ENCODE peak calls at places on chromosomes 4 and X, in six cellular contexts. X is stomach, Y is transverse colon, T is sigmoid colon, O is suprapubic skin, B is prostate gland. H is an unnamed sample. For H3K9me3 and H3K4me1, the result is how much of the 10 kb centered on the place peaks cover.

GRCh38 chrX:22056235-22056634 is 24.1 kb downstream of the PHEX start:
- DNase-seq in O (no peak), T (no peak), Y (no peak), B (no peak), X (no peak), H (no peak)

GRCh38 chr4:125168531-125168930 is 146.2 kb upstream of the FAT4 start:
- DNase-seq in O (no peak), B (no peak), Y (no peak), T (no peak), X (no peak), H (no peak)

GRCh38 chr4:16846520-16847117 is 51.8 kb downstream of the LDB2 start:
- DNase-seq in O (no peak), T (no peak), B (no peak), Y (no peak), X (no peak), H (no peak)

GRCh38 chrX:136766785-136767103 is 14.0 kb downstream of the ARHGEF6 start:
- DNase-seq in B (no peak), O (no peak), Y (no peak), X (no peak), T (no peak), H (no peak)

GRCh38 chr4:3257125-3257690 is 8.2 kb downstream of the MSANTD1 start:
- DNase-seq in T (no peak), X (peak), B (no peak), Y (peak), O (no peak), H (peak)

GRCh38 chr4:25810815-25811690 is 51.7 kb downstream of the SEL1L3 start:
- DNase-seq in T (no peak), B (no peak), O (no peak), X (no peak), Y (no peak), H (no peak)

GRCh38 chr4:959338-960139 is 13.8 kb downstream of the DGKQ start:
- DNase-seq in Y (no peak), T (peak), B (no peak), X (no peak), O (peak), H (peak)

GRCh38 chr4:183100827-183101226 is 1.8 kb downstream of the WWC2 start:
- DNase-seq in Y (no peak), X (no peak), O (no peak), T (no peak), B (no peak), H (no peak)

GRCh38 chr4:3241905-3242304 is 7.1 kb upstream of the MSANTD1 start:
- DNase-seq in O (no peak), Y (peak), B (no peak), X (no peak), T (peak), H (no peak)

GRCh38 chr4:47068986-47069385 is 37.6 kb downstream of the GABRB1 start:
- DNase-seq in Y (no peak), T (no peak), B (no peak), O (no peak), X (no peak), H (no peak)

GRCh38 chr4:3613980-3614730 is 81.9 kb upstream of the LRPAP1 start:
- DNase-seq in X (no peak), B (no peak), T (peak), O (no peak), Y (no peak), H (peak)

GRCh38 chrX:123927845-123928244 is 33.7 kb upstream of the STAG2 start:
- DNase-seq in O (no peak), X (no peak), B (no peak), Y (no peak), T (no peak), H (no peak)

GRCh38 chr4:4887426-4887825 is 28.0 kb downstream of the MSX1 start:
- DNase-seq in Y (no peak), X (no peak), T (no peak), O (peak), B (no peak), H (no peak)

GRCh38 chr4:16967722-16968121 is 69.3 kb upstream of the LDB2 start:
- DNase-seq in Y (peak), T (peak), X (peak), O (peak), B (no peak), H (no peak)

GRCh38 chrX:111490683-111491082 is 20.8 kb upstream of the SERTM2 start:
- DNase-seq in Y (no peak), X (no peak), B (no peak), O (no peak), T (no peak), H (no peak)

GRCh38 chrX:87663421-87663820 is 145.8 kb downstream of the KLHL4 start:
- DNase-seq in T (no peak), Y (no peak), O (no peak), B (no peak), X (no peak), H (no peak)

GRCh38 chr4:113957961-113958360 is 21.5 kb downstream of the ARSJ start:
- DNase-seq in O (no peak), B (no peak), Y (no peak), X (no peak), T (no peak), H (no peak)

GRCh38 chrX:70554081-70554480 is 109.4 kb downstream of the DLG3 start:
- DNase-seq in B (no peak), Y (no peak), T (no peak), O (no peak), X (no peak), H (no peak)

GRCh38 chr4:73851293-73851692 is 1.8 kb upstream of the PF4V1 start:
- DNase-seq in B (no peak), T (no peak), X (no peak), O (no peak), Y (no peak), H (no peak)

DNA sequence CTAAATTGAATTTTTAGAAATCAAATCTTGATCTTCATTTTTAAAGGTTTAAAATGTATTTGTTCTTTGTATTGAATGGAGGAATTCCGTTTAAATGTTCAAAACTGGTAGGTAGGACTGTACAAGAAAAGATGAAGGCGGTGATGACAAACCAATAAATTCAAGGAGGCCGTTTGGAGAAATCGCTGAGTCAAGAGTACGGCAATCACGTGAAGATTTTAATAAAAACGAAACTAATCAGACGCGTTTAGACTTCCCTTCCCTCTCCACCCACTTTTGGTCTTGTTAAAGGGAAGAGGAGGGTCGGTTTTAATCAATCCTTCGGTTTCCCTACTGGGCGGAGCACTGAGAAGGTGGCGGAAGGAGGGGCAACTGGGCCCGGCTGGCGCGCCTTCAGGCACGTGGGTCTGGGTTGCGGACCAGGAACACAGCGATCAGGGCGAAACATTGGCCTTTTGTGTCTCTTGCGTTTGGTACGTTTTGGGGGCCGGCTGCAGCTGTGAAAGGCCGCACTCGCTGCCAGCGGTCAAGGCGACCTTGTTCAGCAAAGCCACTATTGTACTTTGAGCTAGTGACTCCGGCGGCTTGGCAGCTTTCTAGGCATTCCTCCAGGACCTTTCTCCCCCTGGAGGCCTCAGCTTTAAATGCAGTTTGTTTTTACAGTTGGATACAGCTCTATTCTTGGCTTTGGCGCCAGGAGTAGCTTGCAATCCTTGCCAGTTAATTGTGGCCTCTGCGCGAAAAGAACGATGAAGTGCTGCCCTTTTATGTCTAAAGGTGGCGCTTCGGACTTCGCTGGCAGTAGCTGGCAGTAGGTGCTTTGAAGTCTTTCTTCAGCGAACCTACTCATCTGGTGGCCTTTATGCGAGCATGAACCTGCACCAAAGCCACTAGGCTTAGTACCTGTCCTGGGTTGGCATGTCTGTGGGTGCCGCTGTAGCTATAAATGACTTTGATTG is 16.7 kb upstream of the LAMP2 start:
- DNase-seq in X (peak), B (peak), Y (peak), T (peak), O (peak), H (peak)
- TF ChIP-seq POLR2AphosphoS5 in X (peak), B (peak), Y (no peak), T (peak), O (no peak), H (peak)

GRCh38 chrX:338281-338835 is 19.8 kb upstream of the GTPBP6 start:
- DNase-seq in Y (no peak), X (no peak), B (no peak), T (peak), O (no peak), H (peak)
- H3K9me3 ChIP-seq in Y (under half), X (under half), B (under half), T (under half), O (under half), H (under half)

GRCh38 chrX:114071412-114071811 is 512.5 kb upstream of the HTR2C start:
- DNase-seq in B (no peak), T (no peak), O (no peak), X (no peak), Y (no peak), H (no peak)
- H3K4me1 ChIP-seq in B (under half), T (under half), O (under half), X (under half), Y (under half), H (under half)

DNA sequence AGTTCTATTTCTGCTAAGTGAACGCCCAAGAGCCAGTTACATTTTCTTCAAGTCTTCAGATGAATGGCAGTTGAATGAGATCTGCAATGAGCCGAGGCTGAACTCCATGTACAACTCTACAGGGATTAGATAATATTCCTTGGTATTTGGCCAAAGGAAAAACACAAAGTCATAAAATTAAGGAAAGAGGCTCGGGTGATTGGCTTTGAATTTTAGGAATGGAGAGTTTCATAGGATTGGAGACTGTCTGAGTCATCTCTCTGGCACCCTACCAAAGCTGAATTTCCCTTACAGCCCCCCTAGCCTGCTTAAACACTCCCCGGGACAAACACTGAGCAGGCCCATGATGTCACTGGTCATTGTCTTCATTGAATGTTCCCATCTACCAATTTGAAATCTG is 188.0 kb upstream of the C1QTNF7 start:
- DNase-seq in Y (no peak), X (no peak), B (no peak), T (no peak), O (no peak), H (no peak)
- TF ChIP-seq POLR2AphosphoS5 in Y (no peak), X (no peak), B (no peak), T (no peak), O (no peak), H (no peak)

DNA sequence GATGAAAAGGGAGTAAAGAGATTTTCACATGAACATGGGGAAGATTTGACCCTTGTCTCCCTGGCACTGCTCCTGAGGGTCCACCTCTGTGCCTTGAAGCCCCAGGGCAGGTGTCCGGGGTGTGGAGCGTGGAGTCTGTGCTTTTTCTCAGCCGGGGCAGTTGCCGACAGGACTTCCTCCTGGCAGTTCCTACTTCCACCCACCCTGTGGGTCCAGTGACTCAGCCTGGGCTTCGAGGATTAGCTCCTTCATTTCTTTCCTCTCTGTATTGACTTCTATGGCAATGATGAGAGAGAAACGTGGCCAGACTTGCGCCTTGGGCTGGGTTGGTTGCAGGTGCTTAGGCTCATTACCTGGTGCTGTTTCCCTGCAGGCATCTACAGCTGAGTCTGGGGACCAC is 35.9 kb upstream of the CLCN4 start:
- DNase-seq in B (no peak), X (no peak), T (no peak), Y (no peak), O (no peak), H (no peak)
- H3K9me3 ChIP-seq in B (under half), X (under half), T (under half), Y (under half), O (under half), H (under half)

DNA sequence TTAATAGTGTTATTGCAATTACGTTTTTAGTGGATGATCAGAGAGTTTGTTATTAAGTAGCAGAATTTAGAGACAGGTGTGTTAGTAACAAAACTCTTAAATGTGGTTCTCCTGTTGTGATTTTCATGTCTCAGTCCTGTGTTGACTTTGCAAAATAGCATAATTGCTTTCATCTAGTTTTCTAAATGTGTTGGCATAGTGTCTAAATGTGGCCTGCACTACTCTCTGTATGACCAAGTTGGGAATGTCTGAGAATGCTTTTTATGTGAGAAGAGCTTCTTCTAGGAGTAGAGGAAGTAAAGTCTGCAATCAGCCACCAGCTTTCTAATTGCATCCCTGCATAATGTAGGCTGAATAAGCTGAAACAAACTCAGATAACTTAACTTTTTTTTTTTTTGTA is 158.6 kb upstream of the FAT1 start:
- DNase-seq in B (no peak), Y (no peak), O (no peak), T (no peak), X (no peak), H (no peak)
- H3K4me1 ChIP-seq in B (under half), Y (under half), O (under half), T (under half), X (under half), H (under half)

GRCh38 chr4:6693274-6694176 is at the start of gene S100P:
- DNase-seq in T (no peak), X (peak), B (no peak), Y (peak), O (no peak), H (no peak)
- TF ChIP-seq POLR2AphosphoS5 in T (no peak), X (peak), B (no peak), Y (no peak), O (no peak), H (peak)

GRCh38 chr4:142663828-142664227 is 182.3 kb downstream of the INPP4B start:
- DNase-seq in Y (no peak), T (no peak), B (no peak), X (no peak), O (no peak), H (no peak)

GRCh38 chr4:142656178-142656577 is 189.9 kb downstream of the INPP4B start:
- DNase-seq in O (no peak), Y (no peak), X (no peak), B (no peak), T (no peak), H (no peak)

DNA sequence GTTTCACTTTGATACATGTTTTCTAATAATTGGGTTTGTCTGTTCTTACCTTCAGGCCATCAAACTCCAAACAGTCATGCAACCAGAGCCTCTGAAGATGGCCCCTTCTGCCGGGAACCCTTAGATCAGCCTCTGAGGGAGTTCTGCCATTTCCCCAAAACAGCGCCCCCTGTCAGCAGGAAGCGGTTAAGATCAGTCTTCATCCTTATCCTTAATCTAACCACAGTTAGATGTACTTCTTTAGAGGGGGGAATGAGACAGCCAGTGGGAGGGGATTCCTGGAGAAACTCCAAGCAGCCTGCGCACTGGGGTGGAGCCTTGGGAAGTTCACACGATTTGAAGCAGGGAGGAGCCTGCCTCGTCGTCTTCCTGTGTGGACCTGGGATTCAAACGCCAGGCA is 185.4 kb downstream of the INPP4B start:
- DNase-seq in T (no peak), X (no peak), Y (no peak), B (no peak), O (no peak), H (no peak)
- H3K9me3 ChIP-seq in T (under half), X (under half), Y (under half), B (under half), O (under half), H (under half)

GRCh38 chrX:74520896-74521295 is 93.5 kb downstream of the RLIM start:
- DNase-seq in T (no peak), O (no peak), B (no peak), Y (no peak), X (no peak), H (no peak)
- H3K4me1 ChIP-seq in T (under half), O (under half), B (under half), Y (under half), X (under half), H (under half)

GRCh38 chr4:44772340-44772739 is 46.0 kb upstream of the GNPDA2 start:
- DNase-seq in T (no peak), B (no peak), Y (no peak), O (no peak), X (no peak), H (no peak)
- TF ChIP-seq POLR2AphosphoS5 in T (no peak), B (no peak), Y (no peak), O (no peak), X (no peak), H (no peak)